ENCODE peak calls at places on chromosomes 5 and 9, in four cellular contexts. One of them, this sample, is unnamed.

GRCh38 chr5:173655196-173655797 is 38.8 kb upstream of the BOD1 start:
- DNase-seq in K562: no peak
- DNase-seq in GM23248: no peak
- DNase-seq in CD8-positive, alpha-beta T cell: no peak
- DNase-seq in this sample: no peak

GRCh38 chr9:5890641-5891040 is at the start of gene MLANA:
- DNase-seq in CD8-positive, alpha-beta T cell: no peak
- DNase-seq in K562: no peak
- DNase-seq in GM23248: no peak
- DNase-seq in this sample: no peak

GRCh38 chr5:125409496-125410351 is 663.3 kb upstream of the ZNF608 start:
- DNase-seq in CD8-positive, alpha-beta T cell: no peak
- DNase-seq in K562: no peak
- DNase-seq in GM23248: peak; percentile 6
- DNase-seq in this sample: no peak

GRCh38 chr5:75992677-75993582 is 90.3 kb upstream of the SV2C start:
- DNase-seq in K562: no peak
- DNase-seq in CD8-positive, alpha-beta T cell: no peak
- DNase-seq in GM23248: no peak
- DNase-seq in this sample: no peak

GRCh38 chr9:97811534-97812246 is 41.3 kb upstream of the FOXE1 start:
- DNase-seq in GM23248: peak; percentile 55
- DNase-seq in K562: no peak
- DNase-seq in CD8-positive, alpha-beta T cell: no peak
- DNase-seq in this sample: no peak

GRCh38 chr5:133807348-133807747 is 161.1 kb downstream of the C5orf15 start:
- DNase-seq in CD8-positive, alpha-beta T cell: no peak
- DNase-seq in K562: no peak
- DNase-seq in GM23248: no peak
- DNase-seq in this sample: peak; percentile 36

GRCh38 chr9:21153688-21154608 is 12.3 kb upstream of the IFNW1 start:
- DNase-seq in GM23248: peak; percentile 39
- DNase-seq in K562: no peak
- DNase-seq in CD8-positive, alpha-beta T cell: no peak
- DNase-seq in this sample: no peak

GRCh38 chr5:76332620-76333170 is 70.4 kb upstream of the IQGAP2 start:
- DNase-seq in K562: no peak
- DNase-seq in CD8-positive, alpha-beta T cell: no peak
- DNase-seq in GM23248: no peak
- DNase-seq in this sample: peak; percentile 68

GRCh38 chr5:65157906-65158603 is 323.7 kb downstream of the ADAMTS6 start:
- DNase-seq in GM23248: no peak
- DNase-seq in K562: no peak
- DNase-seq in CD8-positive, alpha-beta T cell: no peak
- DNase-seq in this sample: no peak

GRCh38 chr5:42787073-42787472 is 24.6 kb downstream of the SELENOP start:
- DNase-seq in CD8-positive, alpha-beta T cell: no peak
- DNase-seq in K562: no peak
- DNase-seq in GM23248: no peak
- DNase-seq in this sample: no peak

GRCh38 chr5:39660020-39660419 is 235.2 kb upstream of the DAB2 start:
- DNase-seq in GM23248: no peak
- DNase-seq in K562: no peak
- DNase-seq in CD8-positive, alpha-beta T cell: no peak
- DNase-seq in this sample: no peak

GRCh38 chr9:106755727-106756126 is 107.2 kb upstream of the ZNF462 start:
- DNase-seq in GM23248: no peak
- DNase-seq in CD8-positive, alpha-beta T cell: no peak
- DNase-seq in K562: no peak
- DNase-seq in this sample: no peak

GRCh38 chr5:145499483-145499882 is 335.7 kb downstream of the PRELID2 start:
- DNase-seq in K562: no peak
- DNase-seq in GM23248: no peak
- DNase-seq in CD8-positive, alpha-beta T cell: no peak
- DNase-seq in this sample: no peak

GRCh38 chr5:606061-606460 is 6.1 kb upstream of the CEP72 start:
- DNase-seq in GM23248: no peak
- DNase-seq in K562: no peak
- DNase-seq in CD8-positive, alpha-beta T cell: no peak
- DNase-seq in this sample: no peak

GRCh38 chr9:136089697-136090045 is 5.4 kb downstream of the NACC2 start:
- DNase-seq in GM23248: peak; percentile 58
- DNase-seq in K562: no peak
- DNase-seq in CD8-positive, alpha-beta T cell: no peak
- DNase-seq in this sample: no peak

GRCh38 chr5:159764283-159764927 is 151.9 kb upstream of the ADRA1B start:
- DNase-seq in CD8-positive, alpha-beta T cell: no peak
- DNase-seq in GM23248: peak; percentile 85
- DNase-seq in K562: no peak
- DNase-seq in this sample: no peak

GRCh38 chr9:114953016-114953415 is 22.6 kb upstream of the TNFSF8 start:
- DNase-seq in CD8-positive, alpha-beta T cell: no peak
- DNase-seq in GM23248: no peak
- DNase-seq in K562: no peak
- DNase-seq in this sample: no peak

GRCh38 chr5:68544091-68544655 is 328.6 kb downstream of the PIK3R1 start:
- DNase-seq in GM23248: no peak
- DNase-seq in K562: no peak
- DNase-seq in CD8-positive, alpha-beta T cell: no peak
- DNase-seq in this sample: no peak

GRCh38 chr9:137444106-137444790 is 3.1 kb upstream of the ENTPD8 start:
- DNase-seq in K562: no peak
- DNase-seq in GM23248: no peak
- DNase-seq in CD8-positive, alpha-beta T cell: no peak
- DNase-seq in this sample: no peak

GRCh38 chr5:122774519-122774860 is 390 bp upstream of the SNX2 start:
- DNase-seq in CD8-positive, alpha-beta T cell: no peak
- DNase-seq in GM23248: no peak
- DNase-seq in K562: no peak
- DNase-seq in this sample: no peak

GRCh38 chr5:145587308-145588071 is 247.7 kb downstream of the PRELID2 start:
- DNase-seq in K562: no peak
- DNase-seq in GM23248: peak; percentile 93
- DNase-seq in CD8-positive, alpha-beta T cell: no peak
- DNase-seq in this sample: no peak

GRCh38 chr9:128703616-128704355 is 1.5 kb downstream of the PKN3 start:
- DNase-seq in GM23248: no peak
- DNase-seq in K562: peak; percentile 62
- DNase-seq in CD8-positive, alpha-beta T cell: no peak
- DNase-seq in this sample: no peak

GRCh38 chr9:137272241-137273094 is 5.1 kb upstream of the TOR4A start:
- DNase-seq in K562: no peak
- DNase-seq in GM23248: no peak
- DNase-seq in CD8-positive, alpha-beta T cell: no peak
- DNase-seq in this sample: peak; percentile 33

GRCh38 chr5:172902497-172903472 is 56.4 kb upstream of the RPL26L1 start:
- DNase-seq in K562: peak; percentile 81
- DNase-seq in CD8-positive, alpha-beta T cell: no peak
- DNase-seq in GM23248: peak; percentile 88
- DNase-seq in this sample: peak; percentile 97

GRCh38 chr5:165602529-165602928 is 2097.1 kb downstream of the MAT2B start:
- DNase-seq in GM23248: no peak
- DNase-seq in K562: no peak
- DNase-seq in CD8-positive, alpha-beta T cell: no peak
- DNase-seq in this sample: no peak

GRCh38 chr5:165607026-165607425 is 2101.6 kb downstream of the MAT2B start:
- DNase-seq in GM23248: no peak
- DNase-seq in K562: no peak
- DNase-seq in CD8-positive, alpha-beta T cell: no peak
- DNase-seq in this sample: no peak
- H3K9me3 ChIP-seq in GM23248: no peaks in the 10 kb centered on the region
- H3K9me3 ChIP-seq in K562: no peaks in the 10 kb centered on the region
- H3K9me3 ChIP-seq in CD8-positive, alpha-beta T cell: no peaks in the 10 kb centered on the region
- H3K9me3 ChIP-seq in this sample: no peaks in the 10 kb centered on the region

GRCh38 chr9:93131599-93132286 is 2.3 kb downstream of the NINJ1 start:
- DNase-seq in K562: no peak
- DNase-seq in CD8-positive, alpha-beta T cell: no peak
- DNase-seq in GM23248: no peak
- DNase-seq in this sample: no peak
- H3K4me1 ChIP-seq in K562: peaks cover 65% of the 10 kb centered on the region
- H3K4me1 ChIP-seq in CD8-positive, alpha-beta T cell: peaks cover 62% of the 10 kb centered on the region
- H3K4me1 ChIP-seq in GM23248: peaks cover 13% of the 10 kb centered on the region
- H3K4me1 ChIP-seq in this sample: peaks cover 10% of the 10 kb centered on the region

GRCh38 chr5:143056792-143057579 is 286.8 kb downstream of the ARHGAP26 start:
- DNase-seq in K562: no peak
- DNase-seq in GM23248: no peak
- DNase-seq in CD8-positive, alpha-beta T cell: no peak
- DNase-seq in this sample: no peak
- H3K4me3 ChIP-seq in K562: no peak overlapping the region
- H3K4me3 ChIP-seq in GM23248: no peak overlapping the region
- H3K4me3 ChIP-seq in CD8-positive, alpha-beta T cell: no peak overlapping the region
- H3K4me3 ChIP-seq in this sample: no peak overlapping the region

DNA sequence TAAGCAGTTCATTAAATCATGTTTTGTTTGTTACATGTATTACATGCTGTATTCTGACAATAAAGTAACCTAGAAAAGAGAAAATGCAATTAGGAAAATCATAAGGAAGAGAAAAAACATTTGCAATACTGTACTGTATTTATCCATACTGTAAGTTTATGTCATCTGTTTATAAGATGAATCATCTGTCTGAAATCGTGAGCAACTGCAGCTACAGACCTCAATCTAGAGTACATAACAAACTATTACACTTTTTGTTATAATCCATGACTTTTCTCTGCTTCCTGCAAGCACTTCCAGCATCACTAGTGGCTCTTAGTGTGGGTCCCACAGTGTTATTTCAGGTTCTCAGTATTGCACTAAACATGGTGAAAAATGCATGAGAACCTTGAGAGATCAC is 144.4 kb upstream of the NR4A3 start:
- DNase-seq in GM23248: peak; percentile 59
- DNase-seq in K562: no peak
- DNase-seq in CD8-positive, alpha-beta T cell: no peak
- DNase-seq in this sample: no peak
- H3K9me3 ChIP-seq in GM23248: no peaks in the 10 kb centered on the region
- H3K9me3 ChIP-seq in K562: no peaks in the 10 kb centered on the region
- H3K9me3 ChIP-seq in CD8-positive, alpha-beta T cell: no peaks in the 10 kb centered on the region
- H3K9me3 ChIP-seq in this sample: peaks cover 6% of the 10 kb centered on the region